ENCODE peak calls at places on chromosomes 3 and 15, in six cellular contexts. W is breast epithelium; C is effector CD4-positive, alpha-beta T cell; N is M059J; G is NCI-H524; D is Calu3. T is an unnamed sample.

GRCh38 chr3:176906046-176906905 is 291.0 kb downstream of the TBL1XR1 start:
- DNase-seq in W (no peak), C (no peak), N (peak), G (peak), D (peak), T (peak)

GRCh38 chr3:143700431-143700975 is 147.8 kb downstream of the SLC9A9 start:
- DNase-seq in W (no peak), C (no peak), N (no peak), G (no peak), D (no peak), T (no peak)

GRCh38 chr15:66563126-66563525 is 2.7 kb downstream of the LCTL start:
- DNase-seq in W (no peak), C (no peak), N (no peak), G (no peak), D (no peak), T (no peak)

GRCh38 chr15:85455851-85456250 is 75.4 kb downstream of the AKAP13 start:
- DNase-seq in W (no peak), C (no peak), N (no peak), G (no peak), D (no peak), T (no peak)

GRCh38 chr3:45575491-45575923 is 19.0 kb upstream of the LIMD1 start:
- DNase-seq in W (no peak), C (no peak), N (peak), G (no peak), D (no peak), T (no peak)

GRCh38 chr3:89447244-89447643 is 339.8 kb downstream of the EPHA3 start:
- DNase-seq in W (no peak), C (no peak), N (no peak), G (no peak), D (no peak), T (no peak)

GRCh38 chr3:182412066-182412465 is 381.2 kb upstream of the ATP11B start:
- DNase-seq in W (no peak), C (no peak), N (peak), G (no peak), D (peak), T (no peak)

GRCh38 chr3:195893516-195893915 is 14.8 kb downstream of the TNK2 start:
- DNase-seq in W (no peak), C (no peak), N (no peak), G (peak), D (no peak), T (no peak)

GRCh38 chr3:62558549-62559112 is 185.3 kb upstream of the FEZF2 start:
- DNase-seq in W (no peak), C (no peak), N (no peak), G (no peak), D (peak), T (no peak)

GRCh38 chr3:60756636-60757035 is 494.6 kb downstream of the FHIT start:
- DNase-seq in W (no peak), C (no peak), N (peak), G (no peak), D (no peak), T (no peak)

T was measured in LoVo.